ENCODE peak calls at places on chromosomes 3 and 15, in nine cellular contexts. P is neural progenitor cell; M is HFF-Myc; W is activated T-cell treated with anti-CD3 and anti-CD28 coated beads, Interleukin-2, amount 50 U/mL, for 1 hour; R is activated B cell treated with CpG ODN at 0.5 μM for 24 hours; Y is substantia nigra; X is spleen; K is AG10803; O is amygdala. L is an unnamed sample.

GRCh38 chr3:174821477-174821876 is 37.7 kb upstream of the NAALADL2 start:
- DNase-seq in R (no peak), M (no peak), X (no peak), O (no peak), W (no peak), Y (no peak), K (peak; percentile 3), P (no peak), L (no peak)

GRCh38 chr3:49653016-49653415 is 21.1 kb upstream of the APEH start:
- DNase-seq in Y (no peak), X (no peak), K (no peak), O (no peak), W (no peak), R (no peak), P (no peak), M (no peak), L (no peak)

GRCh38 chr15:81752149-81752942 is 293.5 kb downstream of the MEX3B start:
- DNase-seq in X (no peak), O (peak; percentile 11), K (peak; percentile 57), M (peak; percentile 25), R (no peak), Y (no peak), P (peak; percentile 41), W (no peak), L (no peak)

GRCh38 chr15:83283813-83284562 is 476 bp downstream of the BNC1 start:
- DNase-seq in M (no peak), P (peak; percentile 57), W (no peak), X (no peak), R (no peak), Y (no peak), O (no peak), K (peak; percentile 36), L (no peak)

GRCh38 chr3:152446495-152446894 is 177.8 kb downstream of the MBNL1 start:
- DNase-seq in W (no peak), Y (no peak), R (no peak), M (no peak), X (no peak), K (no peak), O (no peak), P (no peak), L (no peak)

GRCh38 chr3:8505621-8506020 is 4.0 kb downstream of the LMCD1 start:
- DNase-seq in P (no peak), O (no peak), X (no peak), K (no peak), R (no peak), M (no peak), Y (no peak), W (no peak), L (no peak)

GRCh38 chr3:85691196-85691595 is 732.4 kb downstream of the CADM2 start:
- DNase-seq in X (no peak), R (no peak), M (no peak), W (no peak), K (no peak), P (no peak), Y (no peak), O (no peak), L (no peak)

GRCh38 chr15:67133738-67134576 is 68.6 kb downstream of the SMAD3 start:
- DNase-seq in O (no peak), X (no peak), M (no peak), R (no peak), K (no peak), P (peak; percentile 40), W (peak; percentile 61), Y (no peak), L (no peak)

GRCh38 chr15:58529041-58529440 is 97.2 kb downstream of the LIPC start:
- DNase-seq in W (no peak), X (no peak), K (no peak), O (no peak), R (no peak), Y (no peak), M (no peak), P (no peak), L (no peak)

GRCh38 chr3:129182390-129183180 is 1.1 kb downstream of the CNBP start:
- DNase-seq in P (peak; percentile 12), K (peak; percentile 66), Y (no peak), O (no peak), M (no peak), R (no peak), X (peak; percentile 77), W (no peak), L (no peak)

GRCh38 chr15:37090543-37091175 is 9.7 kb downstream of the MEIS2 start:
- DNase-seq in O (no peak), R (no peak), W (no peak), M (no peak), P (no peak), Y (no peak), X (no peak), K (no peak), L (no peak)

GRCh38 chr3:171350364-171350763 is 109.8 kb downstream of the TNIK start:
- DNase-seq in W (no peak), M (no peak), X (no peak), O (no peak), Y (no peak), K (no peak), P (no peak), R (no peak), L (no peak)

GRCh38 chr15:42092666-42093445 is 1.5 kb downstream of the PLA2G4D start:
- DNase-seq in M (no peak), X (no peak), R (no peak), O (no peak), Y (no peak), W (no peak), P (no peak), K (no peak), L (peak; percentile 9)

GRCh38 chr15:90018216-90018831 is 17.2 kb downstream of the ZNF710 start:
- DNase-seq in W (no peak), P (no peak), K (no peak), Y (no peak), O (no peak), R (no peak), M (no peak), X (no peak), L (no peak)

GRCh38 chr3:187586226-187586625 is 84.0 kb downstream of the SST start:
- DNase-seq in Y (no peak), K (no peak), M (no peak), P (no peak), O (no peak), X (no peak), W (no peak), R (no peak), L (no peak)

GRCh38 chr3:17979248-17979647 is 236.8 kb upstream of the TBC1D5 start:
- DNase-seq in R (no peak), W (no peak), K (peak; percentile 12), O (no peak), M (no peak), X (no peak), Y (no peak), P (peak; percentile 26), L (no peak)

GRCh38 chr3:149393355-149394165 is 16.1 kb upstream of the TM4SF1 start:
- DNase-seq in P (peak; percentile 82), K (peak; percentile 77), W (no peak), O (no peak), M (peak; percentile 78), R (no peak), Y (no peak), X (peak; percentile 85), L (peak; percentile 71)

GRCh38 chr3:162525052-162525451 is 1028.4 kb downstream of the OTOL1 start:
- DNase-seq in K (peak; percentile 99), W (no peak), X (no peak), P (no peak), M (peak; percentile 88), O (no peak), R (no peak), Y (no peak), L (no peak)

GRCh38 chr3:187327827-187328226 is 36.3 kb upstream of the MASP1 start:
- DNase-seq in R (no peak), Y (no peak), W (no peak), O (no peak), P (no peak), K (no peak), M (no peak), X (no peak), L (no peak)